ENCODE peak calls at places on chromosomes 1 and 21, in five cellular contexts. S, I, B, X and A are unnamed samples.

GRCh38 chr1:208781391-208782035 is 537.3 kb upstream of the PLXNA2 start:
- DNase-seq in S (no peak), I (no peak), B (no peak), X (no peak), A (no peak)

GRCh38 chr1:181141431-181141910 is 53.0 kb downstream of the IER5 start:
- DNase-seq in S (no peak), I (no peak), B (no peak), X (peak), A (no peak)

GRCh38 chr1:59596432-59596831 is 218.3 kb upstream of the HOOK1 start:
- DNase-seq in S (no peak), I (no peak), B (no peak), X (peak), A (no peak)

GRCh38 chr21:35399002-35399401 is 349.9 kb upstream of the RUNX1 start:
- DNase-seq in S (no peak), I (no peak), B (no peak), X (no peak), A (no peak)

GRCh38 chr1:186188736-186189135 is 186.3 kb downstream of the TPR start:
- DNase-seq in S (no peak), I (no peak), B (no peak), X (no peak), A (no peak)

GRCh38 chr1:182670032-182670431 is 14.4 kb downstream of the RGS8 start:
- DNase-seq in S (no peak), I (no peak), B (no peak), X (no peak), A (no peak)

GRCh38 chr21:34983680-34984086 is 65.4 kb downstream of the RUNX1 start:
- DNase-seq in S (no peak), I (no peak), B (no peak), X (no peak), A (no peak)

GRCh38 chr1:240559781-240560180 is 52.2 kb downstream of the GREM2 start:
- DNase-seq in S (no peak), I (no peak), B (no peak), X (no peak), A (no peak)

GRCh38 chr21:36150192-36150711 is 6.4 kb upstream of the DOP1B start:
- DNase-seq in S (no peak), I (no peak), B (no peak), X (no peak), A (no peak)

GRCh38 chr1:13965770-13966398 is 265.9 kb downstream of the PRDM2 start:
- DNase-seq in S (peak), I (no peak), B (no peak), X (peak), A (peak)

GRCh38 chr1:184911830-184912229 is 62.5 kb downstream of the NIBAN1 start:
- DNase-seq in S (no peak), I (no peak), B (no peak), X (no peak), A (no peak)

GRCh38 chr1:28796321-28797213 is 15.4 kb upstream of the OPRD1 start:
- DNase-seq in S (no peak), I (no peak), B (no peak), X (no peak), A (no peak)

GRCh38 chr1:8294170-8294697 is 23.7 kb upstream of the SLC45A1 start:
- DNase-seq in S (no peak), I (no peak), B (no peak), X (no peak), A (no peak)

GRCh38 chr1:187577625-187578024 is 748.9 kb downstream of the PLA2G4A start:
- DNase-seq in S (no peak), I (no peak), B (no peak), X (no peak), A (no peak)

GRCh38 chr1:227744668-227745067 is 9.4 kb downstream of the SNAP47 start:
- DNase-seq in S (no peak), I (no peak), B (no peak), X (no peak), A (no peak)

GRCh38 chr1:15835741-15836510 is 11.6 kb upstream of the SPEN start:
- DNase-seq in S (peak), I (peak), B (peak), X (peak), A (peak)

GRCh38 chr1:29761159-29761928 is 525.0 kb downstream of the PTPRU start:
- DNase-seq in S (peak), I (no peak), B (no peak), X (no peak), A (no peak)

GRCh38 chr1:183270541-183271141 is 84.6 kb downstream of the LAMC2 start:
- DNase-seq in S (no peak), I (no peak), B (no peak), X (no peak), A (no peak)

GRCh38 chr1:198937231-198938031 is 298.6 kb downstream of the PTPRC start:
- DNase-seq in S (no peak), I (peak), B (no peak), X (peak), A (peak)

GRCh38 chr1:170664283-170664827 is 424 bp downstream of the PRRX1 start:
- DNase-seq in S (peak), I (no peak), B (no peak), X (peak), A (peak)

GRCh38 chr1:116325922-116326321 is 47.1 kb upstream of the ATP1A1 start:
- DNase-seq in S (no peak), I (no peak), B (peak), X (no peak), A (no peak)

GRCh38 chr1:117077267-117077666 is 17.1 kb downstream of the TTF2 start:
- DNase-seq in S (no peak), I (no peak), B (no peak), X (no peak), A (no peak)

GRCh38 chr1:52551476-52552235 is 1.2 kb downstream of the TUT4 start:
- DNase-seq in S (no peak), I (no peak), B (peak), X (peak), A (no peak)

GRCh38 chr1:183318433-183318832 is 99.7 kb downstream of the NMNAT2 start:
- DNase-seq in S (peak), I (no peak), B (no peak), X (peak), A (peak)

GRCh38 chr1:96538001-96538649 is 183.5 kb upstream of the PTBP2 start:
- DNase-seq in S (no peak), I (no peak), B (no peak), X (no peak), A (peak)

GRCh38 chr1:158248122-158248521 is 6.1 kb upstream of the CD1A start:
- DNase-seq in S (no peak), I (peak), B (no peak), X (no peak), A (no peak)

GRCh38 chr1:177289532-177289931 is 118.8 kb downstream of the BRINP2 start:
- DNase-seq in S (no peak), I (no peak), B (no peak), X (no peak), A (no peak)

GRCh38 chr21:41207401-41208388 is 39.7 kb downstream of the BACE2 start:
- DNase-seq in S (no peak), I (no peak), B (no peak), X (peak), A (no peak)